ENCODE peak calls at places on chromosomes 4 and X, in seven cellular contexts. One of them, this sample, is unnamed.
A peak's percentile ranks its signal among the peaks of the same experiment; 100 is the strongest.

GRCh38 chr4:73919691-73920090 is 50.5 kb downstream of the CXCL1 start:
- DNase-seq in sigmoid colon: no peak
- DNase-seq in A549: no peak
- DNase-seq in stomach: no peak
- DNase-seq in upper lobe of left lung: no peak
- DNase-seq in transverse colon: no peak
- DNase-seq in ovary: no peak
- DNase-seq in this sample: no peak

GRCh38 chr4:138555584-138555983 is 313.4 kb upstream of the SLC7A11 start:
- DNase-seq in ovary: no peak
- DNase-seq in sigmoid colon: no peak
- DNase-seq in upper lobe of left lung: no peak
- DNase-seq in transverse colon: no peak
- DNase-seq in A549: peak; percentile 52
- DNase-seq in stomach: no peak
- DNase-seq in this sample: no peak

GRCh38 chr4:82998898-82999297 is 11.7 kb downstream of the LIN54 start:
- DNase-seq in transverse colon: no peak
- DNase-seq in upper lobe of left lung: no peak
- DNase-seq in stomach: no peak
- DNase-seq in ovary: no peak
- DNase-seq in sigmoid colon: no peak
- DNase-seq in A549: no peak
- DNase-seq in this sample: no peak

GRCh38 chr4:134001057-134001456 is 200.5 kb downstream of the PABPC4L start:
- DNase-seq in sigmoid colon: no peak
- DNase-seq in ovary: no peak
- DNase-seq in transverse colon: no peak
- DNase-seq in A549: no peak
- DNase-seq in upper lobe of left lung: no peak
- DNase-seq in stomach: no peak
- DNase-seq in this sample: no peak

GRCh38 chrX:67544281-67544680 is 460 bp downstream of the AR start:
- DNase-seq in A549: peak; percentile 18
- DNase-seq in sigmoid colon: peak; percentile 65
- DNase-seq in transverse colon: no peak
- DNase-seq in ovary: peak; percentile 21
- DNase-seq in upper lobe of left lung: no peak
- DNase-seq in stomach: peak; percentile 30
- DNase-seq in this sample: no peak

GRCh38 chrX:45400380-45400779 is 199.7 kb upstream of the DIPK2B start:
- DNase-seq in upper lobe of left lung: no peak
- DNase-seq in A549: no peak
- DNase-seq in stomach: no peak
- DNase-seq in sigmoid colon: no peak
- DNase-seq in ovary: no peak
- DNase-seq in transverse colon: no peak
- DNase-seq in this sample: no peak

GRCh38 chr4:156378053-156378665 is 424.5 kb upstream of the CTSO start:
- DNase-seq in A549: peak; percentile 14
- DNase-seq in upper lobe of left lung: peak; percentile 21
- DNase-seq in sigmoid colon: no peak
- DNase-seq in transverse colon: no peak
- DNase-seq in stomach: no peak
- DNase-seq in ovary: no peak
- DNase-seq in this sample: no peak

GRCh38 chrX:125150231-125150630 is 169.4 kb upstream of the TEX13C start:
- DNase-seq in ovary: no peak
- DNase-seq in upper lobe of left lung: no peak
- DNase-seq in A549: no peak
- DNase-seq in stomach: no peak
- DNase-seq in sigmoid colon: no peak
- DNase-seq in transverse colon: no peak
- DNase-seq in this sample: no peak

GRCh38 chr4:69025191-69025998 is 70.9 kb upstream of the UGT2B7 start:
- DNase-seq in stomach: no peak
- DNase-seq in transverse colon: peak; percentile 15
- DNase-seq in ovary: no peak
- DNase-seq in sigmoid colon: no peak
- DNase-seq in A549: peak; percentile 50
- DNase-seq in upper lobe of left lung: no peak
- DNase-seq in this sample: no peak

GRCh38 chrX:70916754-70917153 is 8.2 kb upstream of the TEX11 start:
- DNase-seq in upper lobe of left lung: no peak
- DNase-seq in ovary: no peak
- DNase-seq in stomach: no peak
- DNase-seq in transverse colon: no peak
- DNase-seq in A549: no peak
- DNase-seq in sigmoid colon: no peak
- DNase-seq in this sample: no peak

GRCh38 chrX:150767475-150768131 is 74.4 kb downstream of the MTMR1 start:
- DNase-seq in upper lobe of left lung: no peak
- DNase-seq in sigmoid colon: no peak
- DNase-seq in stomach: no peak
- DNase-seq in ovary: no peak
- DNase-seq in transverse colon: no peak
- DNase-seq in A549: no peak
- DNase-seq in this sample: no peak

GRCh38 chrX:47285762-47286320 is 53.0 kb downstream of the USP11 start:
- DNase-seq in sigmoid colon: no peak
- DNase-seq in transverse colon: no peak
- DNase-seq in ovary: no peak
- DNase-seq in stomach: no peak
- DNase-seq in A549: no peak
- DNase-seq in upper lobe of left lung: no peak
- DNase-seq in this sample: no peak

GRCh38 chrX:11190745-11191510 is 79.8 kb downstream of the HCCS start:
- DNase-seq in stomach: peak; percentile 39
- DNase-seq in ovary: no peak
- DNase-seq in A549: no peak
- DNase-seq in transverse colon: peak; percentile 48
- DNase-seq in sigmoid colon: no peak
- DNase-seq in upper lobe of left lung: no peak
- DNase-seq in this sample: no peak

GRCh38 chr4:82798168-82799005 is at the start of gene SCD5:
- DNase-seq in A549: peak; percentile 53
- DNase-seq in ovary: peak; percentile 82
- DNase-seq in sigmoid colon: peak; percentile 91
- DNase-seq in upper lobe of left lung: peak; percentile 50
- DNase-seq in stomach: peak; percentile 66
- DNase-seq in transverse colon: peak; percentile 64
- DNase-seq in this sample: peak; percentile 59

GRCh38 chrX:72304877-72305276 is 837 bp downstream of the CITED1 start:
- DNase-seq in transverse colon: no peak
- DNase-seq in A549: no peak
- DNase-seq in ovary: no peak
- DNase-seq in upper lobe of left lung: no peak
- DNase-seq in sigmoid colon: no peak
- DNase-seq in stomach: no peak
- DNase-seq in this sample: no peak

GRCh38 chrX:31580726-31581125 is 508.9 kb upstream of the FTHL17 start:
- DNase-seq in sigmoid colon: no peak
- DNase-seq in transverse colon: no peak
- DNase-seq in ovary: no peak
- DNase-seq in A549: no peak
- DNase-seq in stomach: no peak
- DNase-seq in upper lobe of left lung: no peak
- DNase-seq in this sample: no peak

GRCh38 chr4:3233391-3234071 is 15.4 kb upstream of the MSANTD1 start:
- DNase-seq in transverse colon: no peak
- DNase-seq in ovary: no peak
- DNase-seq in stomach: no peak
- DNase-seq in upper lobe of left lung: no peak
- DNase-seq in A549: no peak
- DNase-seq in sigmoid colon: no peak
- DNase-seq in this sample: no peak

GRCh38 chrX:108439961-108440696 is 491 bp downstream of the COL4A5 start:
- DNase-seq in upper lobe of left lung: no peak
- DNase-seq in stomach: no peak
- DNase-seq in sigmoid colon: no peak
- DNase-seq in transverse colon: no peak
- DNase-seq in A549: no peak
- DNase-seq in ovary: peak; percentile 12
- DNase-seq in this sample: no peak

GRCh38 chrX:136191171-136191570 is 43.8 kb downstream of the FHL1 start:
- DNase-seq in ovary: no peak
- DNase-seq in sigmoid colon: no peak
- DNase-seq in upper lobe of left lung: no peak
- DNase-seq in stomach: no peak
- DNase-seq in A549: no peak
- DNase-seq in transverse colon: no peak
- DNase-seq in this sample: no peak

GRCh38 chr4:16524911-16525574 is 298.8 kb upstream of the TAPT1 start:
- DNase-seq in upper lobe of left lung: peak; percentile 35
- DNase-seq in ovary: no peak
- DNase-seq in stomach: no peak
- DNase-seq in A549: no peak
- DNase-seq in sigmoid colon: no peak
- DNase-seq in transverse colon: no peak
- DNase-seq in this sample: no peak

GRCh38 chr4:112973897-112974296 is 75.6 kb upstream of the ANK2 start:
- DNase-seq in ovary: no peak
- DNase-seq in stomach: no peak
- DNase-seq in A549: no peak
- DNase-seq in sigmoid colon: no peak
- DNase-seq in upper lobe of left lung: no peak
- DNase-seq in transverse colon: no peak
- DNase-seq in this sample: no peak
- TF ChIP-seq EP300 in ovary: no peak
- TF ChIP-seq EP300 in stomach: no peak
- TF ChIP-seq EP300 in A549: no peak
- TF ChIP-seq EP300 in sigmoid colon: no peak
- TF ChIP-seq EP300 in upper lobe of left lung: no peak
- TF ChIP-seq EP300 in transverse colon: no peak
- TF ChIP-seq EP300 in this sample: no peak

DNA sequence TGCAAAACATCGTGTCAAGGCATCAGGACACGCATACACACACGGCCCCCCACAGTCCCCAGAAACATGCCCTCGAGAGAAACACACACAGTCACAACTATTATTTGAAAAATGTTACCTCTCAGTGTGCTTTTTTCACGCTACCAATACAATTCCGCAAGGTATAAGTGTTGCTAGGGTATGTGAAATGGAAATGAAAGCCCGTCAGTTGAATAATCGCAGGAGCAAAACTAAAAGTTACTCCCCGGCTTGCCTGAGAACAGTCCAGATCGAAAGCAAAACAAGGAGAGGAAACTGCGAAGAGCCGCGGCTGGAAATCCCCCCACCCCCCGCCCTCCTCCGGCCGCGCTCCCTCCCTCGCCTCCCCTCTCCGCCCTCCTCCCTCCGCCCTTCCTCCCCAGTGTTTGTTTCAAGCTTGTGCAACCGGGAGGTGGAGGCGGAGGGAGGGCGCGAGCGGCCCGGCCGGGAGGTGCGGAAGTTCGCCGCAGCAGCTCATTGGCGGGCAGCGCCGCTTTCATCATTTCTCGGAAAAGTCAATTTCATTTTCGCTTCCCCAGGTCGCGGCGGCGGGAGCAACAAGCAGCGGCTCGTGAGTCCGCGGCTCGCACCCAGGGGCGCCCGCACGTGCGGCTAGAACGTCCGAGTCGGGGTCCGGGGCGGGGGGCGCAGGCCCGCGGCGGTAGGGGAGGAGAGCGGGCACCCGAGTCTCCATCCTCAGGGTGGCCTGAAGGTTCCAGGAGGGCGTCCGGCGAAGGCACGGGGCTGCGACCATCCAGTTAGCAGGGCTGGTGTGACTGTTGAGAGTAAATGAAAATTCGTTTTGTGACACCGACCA is at the start of gene IRF2:
- DNase-seq in stomach: peak; percentile 97
- DNase-seq in transverse colon: peak; percentile 98
- DNase-seq in ovary: peak; percentile 97
- DNase-seq in sigmoid colon: peak; percentile 99
- DNase-seq in A549: peak; percentile 93
- DNase-seq in upper lobe of left lung: peak; percentile 97
- DNase-seq in this sample: peak; percentile 91
- TF ChIP-seq EP300 in stomach: peak; percentile 73
- TF ChIP-seq EP300 in transverse colon: peak; percentile 14
- TF ChIP-seq EP300 in ovary: peak; percentile 95
- TF ChIP-seq EP300 in sigmoid colon: no peak
- TF ChIP-seq EP300 in A549: no peak
- TF ChIP-seq EP300 in upper lobe of left lung: peak; percentile 46
- TF ChIP-seq EP300 in this sample: peak; percentile 99

GRCh38 chr4:36004231-36004851 is 240.0 kb downstream of the ARAP2 start:
- DNase-seq in upper lobe of left lung: no peak
- DNase-seq in sigmoid colon: no peak
- DNase-seq in stomach: no peak
- DNase-seq in A549: no peak
- DNase-seq in transverse colon: no peak
- DNase-seq in ovary: no peak
- DNase-seq in this sample: no peak
- TF ChIP-seq EP300 in upper lobe of left lung: no peak
- TF ChIP-seq EP300 in sigmoid colon: no peak
- TF ChIP-seq EP300 in stomach: no peak
- TF ChIP-seq EP300 in A549: no peak
- TF ChIP-seq EP300 in transverse colon: no peak
- TF ChIP-seq EP300 in ovary: no peak
- TF ChIP-seq EP300 in this sample: no peak

GRCh38 chr4:95243892-95244291 is 304.9 kb downstream of the UNC5C start:
- DNase-seq in sigmoid colon: no peak
- DNase-seq in transverse colon: no peak
- DNase-seq in ovary: no peak
- DNase-seq in stomach: no peak
- DNase-seq in A549: no peak
- DNase-seq in upper lobe of left lung: no peak
- DNase-seq in this sample: no peak
- TF ChIP-seq EP300 in sigmoid colon: no peak
- TF ChIP-seq EP300 in transverse colon: no peak
- TF ChIP-seq EP300 in ovary: no peak
- TF ChIP-seq EP300 in stomach: no peak
- TF ChIP-seq EP300 in A549: no peak
- TF ChIP-seq EP300 in upper lobe of left lung: no peak
- TF ChIP-seq EP300 in this sample: no peak